ENCODE peak calls at places on chromosomes 12 and 14, in nine cellular contexts. One of them, this sample, is unnamed.

GRCh38 chr14:30077946-30078345 is 150.3 kb upstream of the PRKD1 start:
- DNase-seq in stimulated activated CD4-positive, alpha-beta T cell treated with anti-CD3 and anti-CD28 coated beads, Interleukin-15, amount 100 ng/mL, for 1 hour: no peak
- DNase-seq in iPS-NIHi11: no peak
- DNase-seq in activated T-helper 9 cell treated with anti-CD3 and anti-CD28 coated beads, Interleukin-2, amount 50 U/mL, for 16 hours: no peak
- DNase-seq in transverse colon: no peak
- DNase-seq in H9: no peak
- DNase-seq in NCI-H1417: no peak
- DNase-seq in cardiac fibroblast: no peak
- DNase-seq in NCI-H1092 treated with DMSO at 0.1 percent for 48 hours: no peak
- DNase-seq in this sample: peak

GRCh38 chr14:59460378-59460777 is 4.8 kb downstream of the GPR135 start:
- DNase-seq in stimulated activated CD4-positive, alpha-beta T cell treated with anti-CD3 and anti-CD28 coated beads, Interleukin-15, amount 100 ng/mL, for 1 hour: no peak
- DNase-seq in iPS-NIHi11: no peak
- DNase-seq in activated T-helper 9 cell treated with anti-CD3 and anti-CD28 coated beads, Interleukin-2, amount 50 U/mL, for 16 hours: no peak
- DNase-seq in transverse colon: no peak
- DNase-seq in H9: no peak
- DNase-seq in NCI-H1417: no peak
- DNase-seq in cardiac fibroblast: no peak
- DNase-seq in NCI-H1092 treated with DMSO at 0.1 percent for 48 hours: no peak
- DNase-seq in this sample: no peak

GRCh38 chr12:96578526-96579125 is 89.2 kb downstream of the CFAP54 start:
- DNase-seq in stimulated activated CD4-positive, alpha-beta T cell treated with anti-CD3 and anti-CD28 coated beads, Interleukin-15, amount 100 ng/mL, for 1 hour: no peak
- DNase-seq in iPS-NIHi11: peak
- DNase-seq in activated T-helper 9 cell treated with anti-CD3 and anti-CD28 coated beads, Interleukin-2, amount 50 U/mL, for 16 hours: no peak
- DNase-seq in transverse colon: no peak
- DNase-seq in H9: no peak
- DNase-seq in NCI-H1417: peak
- DNase-seq in cardiac fibroblast: peak
- DNase-seq in NCI-H1092 treated with DMSO at 0.1 percent for 48 hours: peak
- DNase-seq in this sample: peak

GRCh38 chr12:122099856-122100255 is 21.3 kb downstream of the MLXIP start:
- DNase-seq in stimulated activated CD4-positive, alpha-beta T cell treated with anti-CD3 and anti-CD28 coated beads, Interleukin-15, amount 100 ng/mL, for 1 hour: no peak
- DNase-seq in iPS-NIHi11: no peak
- DNase-seq in activated T-helper 9 cell treated with anti-CD3 and anti-CD28 coated beads, Interleukin-2, amount 50 U/mL, for 16 hours: no peak
- DNase-seq in transverse colon: no peak
- DNase-seq in H9: no peak
- DNase-seq in NCI-H1417: no peak
- DNase-seq in cardiac fibroblast: no peak
- DNase-seq in NCI-H1092 treated with DMSO at 0.1 percent for 48 hours: no peak
- DNase-seq in this sample: no peak

GRCh38 chr12:52496054-52496453 is 3.0 kb upstream of the KRT6A start:
- DNase-seq in stimulated activated CD4-positive, alpha-beta T cell treated with anti-CD3 and anti-CD28 coated beads, Interleukin-15, amount 100 ng/mL, for 1 hour: no peak
- DNase-seq in iPS-NIHi11: peak
- DNase-seq in activated T-helper 9 cell treated with anti-CD3 and anti-CD28 coated beads, Interleukin-2, amount 50 U/mL, for 16 hours: no peak
- DNase-seq in transverse colon: no peak
- DNase-seq in H9: no peak
- DNase-seq in NCI-H1417: peak
- DNase-seq in cardiac fibroblast: peak
- DNase-seq in NCI-H1092 treated with DMSO at 0.1 percent for 48 hours: peak
- DNase-seq in this sample: peak

GRCh38 chr12:2084553-2085296 is 31.9 kb downstream of the CACNA1C start:
- DNase-seq in stimulated activated CD4-positive, alpha-beta T cell treated with anti-CD3 and anti-CD28 coated beads, Interleukin-15, amount 100 ng/mL, for 1 hour: no peak
- DNase-seq in iPS-NIHi11: no peak
- DNase-seq in activated T-helper 9 cell treated with anti-CD3 and anti-CD28 coated beads, Interleukin-2, amount 50 U/mL, for 16 hours: no peak
- DNase-seq in transverse colon: no peak
- DNase-seq in H9: no peak
- DNase-seq in NCI-H1417: no peak
- DNase-seq in cardiac fibroblast: peak
- DNase-seq in NCI-H1092 treated with DMSO at 0.1 percent for 48 hours: no peak
- DNase-seq in this sample: peak

GRCh38 chr14:96164861-96165490 is 39.7 kb upstream of the BDKRB2 start:
- DNase-seq in stimulated activated CD4-positive, alpha-beta T cell treated with anti-CD3 and anti-CD28 coated beads, Interleukin-15, amount 100 ng/mL, for 1 hour: no peak
- DNase-seq in iPS-NIHi11: no peak
- DNase-seq in activated T-helper 9 cell treated with anti-CD3 and anti-CD28 coated beads, Interleukin-2, amount 50 U/mL, for 16 hours: no peak
- DNase-seq in transverse colon: no peak
- DNase-seq in H9: peak
- DNase-seq in NCI-H1417: no peak
- DNase-seq in cardiac fibroblast: no peak
- DNase-seq in NCI-H1092 treated with DMSO at 0.1 percent for 48 hours: no peak
- DNase-seq in this sample: no peak

GRCh38 chr14:80425686-80426085 is 214.4 kb upstream of the DIO2 start:
- DNase-seq in stimulated activated CD4-positive, alpha-beta T cell treated with anti-CD3 and anti-CD28 coated beads, Interleukin-15, amount 100 ng/mL, for 1 hour: no peak
- DNase-seq in iPS-NIHi11: no peak
- DNase-seq in activated T-helper 9 cell treated with anti-CD3 and anti-CD28 coated beads, Interleukin-2, amount 50 U/mL, for 16 hours: no peak
- DNase-seq in transverse colon: no peak
- DNase-seq in H9: no peak
- DNase-seq in NCI-H1417: no peak
- DNase-seq in cardiac fibroblast: peak
- DNase-seq in NCI-H1092 treated with DMSO at 0.1 percent for 48 hours: no peak
- DNase-seq in this sample: peak

GRCh38 chr14:24941719-24942118 is 108.2 kb downstream of the STXBP6 start:
- DNase-seq in stimulated activated CD4-positive, alpha-beta T cell treated with anti-CD3 and anti-CD28 coated beads, Interleukin-15, amount 100 ng/mL, for 1 hour: no peak
- DNase-seq in iPS-NIHi11: peak
- DNase-seq in activated T-helper 9 cell treated with anti-CD3 and anti-CD28 coated beads, Interleukin-2, amount 50 U/mL, for 16 hours: no peak
- DNase-seq in transverse colon: peak
- DNase-seq in H9: no peak
- DNase-seq in NCI-H1417: peak
- DNase-seq in cardiac fibroblast: no peak
- DNase-seq in NCI-H1092 treated with DMSO at 0.1 percent for 48 hours: peak
- DNase-seq in this sample: no peak

GRCh38 chr14:75292886-75293285 is 14.3 kb downstream of the FOS start:
- DNase-seq in stimulated activated CD4-positive, alpha-beta T cell treated with anti-CD3 and anti-CD28 coated beads, Interleukin-15, amount 100 ng/mL, for 1 hour: no peak
- DNase-seq in iPS-NIHi11: no peak
- DNase-seq in activated T-helper 9 cell treated with anti-CD3 and anti-CD28 coated beads, Interleukin-2, amount 50 U/mL, for 16 hours: no peak
- DNase-seq in transverse colon: peak
- DNase-seq in H9: no peak
- DNase-seq in NCI-H1417: no peak
- DNase-seq in cardiac fibroblast: no peak
- DNase-seq in NCI-H1092 treated with DMSO at 0.1 percent for 48 hours: no peak
- DNase-seq in this sample: no peak

GRCh38 chr12:94103986-94104385 is 44.4 kb upstream of the PLXNC1 start:
- DNase-seq in stimulated activated CD4-positive, alpha-beta T cell treated with anti-CD3 and anti-CD28 coated beads, Interleukin-15, amount 100 ng/mL, for 1 hour: no peak
- DNase-seq in iPS-NIHi11: no peak
- DNase-seq in activated T-helper 9 cell treated with anti-CD3 and anti-CD28 coated beads, Interleukin-2, amount 50 U/mL, for 16 hours: no peak
- DNase-seq in transverse colon: peak
- DNase-seq in H9: no peak
- DNase-seq in NCI-H1417: no peak
- DNase-seq in cardiac fibroblast: no peak
- DNase-seq in NCI-H1092 treated with DMSO at 0.1 percent for 48 hours: no peak
- DNase-seq in this sample: no peak

GRCh38 chr12:12562016-12562483 is 613 bp downstream of the DUSP16 start:
- DNase-seq in stimulated activated CD4-positive, alpha-beta T cell treated with anti-CD3 and anti-CD28 coated beads, Interleukin-15, amount 100 ng/mL, for 1 hour: peak
- DNase-seq in iPS-NIHi11: peak
- DNase-seq in activated T-helper 9 cell treated with anti-CD3 and anti-CD28 coated beads, Interleukin-2, amount 50 U/mL, for 16 hours: peak
- DNase-seq in transverse colon: peak
- DNase-seq in H9: peak
- DNase-seq in NCI-H1417: peak
- DNase-seq in cardiac fibroblast: peak
- DNase-seq in NCI-H1092 treated with DMSO at 0.1 percent for 48 hours: peak
- DNase-seq in this sample: peak

GRCh38 chr14:98700748-98701147 is 571.2 kb downstream of the BCL11B start:
- DNase-seq in stimulated activated CD4-positive, alpha-beta T cell treated with anti-CD3 and anti-CD28 coated beads, Interleukin-15, amount 100 ng/mL, for 1 hour: no peak
- DNase-seq in iPS-NIHi11: no peak
- DNase-seq in activated T-helper 9 cell treated with anti-CD3 and anti-CD28 coated beads, Interleukin-2, amount 50 U/mL, for 16 hours: no peak
- DNase-seq in transverse colon: no peak
- DNase-seq in H9: no peak
- DNase-seq in NCI-H1417: no peak
- DNase-seq in cardiac fibroblast: no peak
- DNase-seq in NCI-H1092 treated with DMSO at 0.1 percent for 48 hours: no peak
- DNase-seq in this sample: no peak

GRCh38 chr14:49036991-49037390 is 549.2 kb downstream of the RPS29 start:
- DNase-seq in stimulated activated CD4-positive, alpha-beta T cell treated with anti-CD3 and anti-CD28 coated beads, Interleukin-15, amount 100 ng/mL, for 1 hour: no peak
- DNase-seq in iPS-NIHi11: no peak
- DNase-seq in activated T-helper 9 cell treated with anti-CD3 and anti-CD28 coated beads, Interleukin-2, amount 50 U/mL, for 16 hours: no peak
- DNase-seq in transverse colon: no peak
- DNase-seq in H9: no peak
- DNase-seq in NCI-H1417: no peak
- DNase-seq in cardiac fibroblast: no peak
- DNase-seq in NCI-H1092 treated with DMSO at 0.1 percent for 48 hours: no peak
- DNase-seq in this sample: no peak

GRCh38 chr12:110042260-110042659 is 6.1 kb downstream of the C12orf76 start:
- DNase-seq in stimulated activated CD4-positive, alpha-beta T cell treated with anti-CD3 and anti-CD28 coated beads, Interleukin-15, amount 100 ng/mL, for 1 hour: no peak
- DNase-seq in iPS-NIHi11: no peak
- DNase-seq in activated T-helper 9 cell treated with anti-CD3 and anti-CD28 coated beads, Interleukin-2, amount 50 U/mL, for 16 hours: no peak
- DNase-seq in transverse colon: no peak
- DNase-seq in H9: no peak
- DNase-seq in NCI-H1417: peak
- DNase-seq in cardiac fibroblast: no peak
- DNase-seq in NCI-H1092 treated with DMSO at 0.1 percent for 48 hours: no peak
- DNase-seq in this sample: no peak

GRCh38 chr12:117112268-117112595 is 13.0 kb upstream of the TESC start:
- DNase-seq in stimulated activated CD4-positive, alpha-beta T cell treated with anti-CD3 and anti-CD28 coated beads, Interleukin-15, amount 100 ng/mL, for 1 hour: no peak
- DNase-seq in iPS-NIHi11: no peak
- DNase-seq in activated T-helper 9 cell treated with anti-CD3 and anti-CD28 coated beads, Interleukin-2, amount 50 U/mL, for 16 hours: no peak
- DNase-seq in transverse colon: no peak
- DNase-seq in H9: no peak
- DNase-seq in NCI-H1417: no peak
- DNase-seq in cardiac fibroblast: no peak
- DNase-seq in NCI-H1092 treated with DMSO at 0.1 percent for 48 hours: no peak
- DNase-seq in this sample: no peak

GRCh38 chr12:67482751-67483661 is 165.5 kb upstream of the DYRK2 start:
- DNase-seq in stimulated activated CD4-positive, alpha-beta T cell treated with anti-CD3 and anti-CD28 coated beads, Interleukin-15, amount 100 ng/mL, for 1 hour: peak
- DNase-seq in iPS-NIHi11: no peak
- DNase-seq in activated T-helper 9 cell treated with anti-CD3 and anti-CD28 coated beads, Interleukin-2, amount 50 U/mL, for 16 hours: peak
- DNase-seq in transverse colon: peak
- DNase-seq in H9: no peak
- DNase-seq in NCI-H1417: peak
- DNase-seq in cardiac fibroblast: peak
- DNase-seq in NCI-H1092 treated with DMSO at 0.1 percent for 48 hours: peak
- DNase-seq in this sample: peak

This sample was measured in EH.